ENCODE peak calls at places on chromosomes 13 and 19, in five cellular contexts. D, P, B, U and F are unnamed samples.

GRCh38 chr13:26996965-26997752 is 174.5 kb downstream of the USP12 start:
- DNase-seq in D (no peak), P (no peak), B (no peak), U (no peak), F (no peak)

GRCh38 chr13:53200498-53201453 is 172.2 kb downstream of the OLFM4 start:
- DNase-seq in D (no peak), P (peak), B (peak), U (peak), F (no peak)

GRCh38 chr13:98265669-98266551 is 88.8 kb upstream of the RNF113B start:
- DNase-seq in D (no peak), P (no peak), B (no peak), U (no peak), F (no peak)

GRCh38 chr19:29271911-29272310 is 59.0 kb upstream of the UQCRFS1 start:
- DNase-seq in D (no peak), P (no peak), B (no peak), U (no peak), F (no peak)

GRCh38 chr13:45340422-45341033 is 455 bp downstream of the TPT1 start:
- DNase-seq in D (peak), P (peak), B (peak), U (peak), F (peak)

GRCh38 chr13:31944262-31945160 is 87.1 kb upstream of the FRY start:
- DNase-seq in D (no peak), P (no peak), B (no peak), U (no peak), F (no peak)

GRCh38 chr19:19460761-19461265 is 54.5 kb downstream of the TSSK6 start:
- DNase-seq in D (peak), P (peak), B (peak), U (peak), F (peak)

GRCh38 chr13:77172650-77173049 is 145.7 kb upstream of the FBXL3 start:
- DNase-seq in D (no peak), P (no peak), B (no peak), U (no peak), F (no peak)

GRCh38 chr19:11064831-11065303 is 24.4 kb upstream of the LDLR start:
- DNase-seq in D (no peak), P (peak), B (no peak), U (no peak), F (no peak)

GRCh38 chr13:98487522-98487921 is 89.4 kb downstream of the STK24 start:
- DNase-seq in D (no peak), P (no peak), B (no peak), U (no peak), F (no peak)

GRCh38 chr19:18972851-18973250 is 31.8 kb upstream of the HOMER3 start:
- DNase-seq in D (no peak), P (no peak), B (no peak), U (no peak), F (no peak)

GRCh38 chr19:49614096-49614857 is 23.3 kb downstream of the PRR12 start:
- DNase-seq in D (no peak), P (no peak), B (no peak), U (peak), F (no peak)

GRCh38 chr13:110539894-110540293 is 21.6 kb downstream of the RAB20 start:
- DNase-seq in D (no peak), P (no peak), B (no peak), U (no peak), F (no peak)

GRCh38 chr19:3250675-3251074 is 26.2 kb downstream of the CELF5 start:
- DNase-seq in D (no peak), P (peak), B (peak), U (peak), F (no peak)

GRCh38 chr19:30539315-30539714 is 167.1 kb downstream of the ZNF536 start:
- DNase-seq in D (no peak), P (no peak), B (no peak), U (no peak), F (no peak)

GRCh38 chr19:17847538-17848366 is at the start of gene JAK3:
- DNase-seq in D (peak), P (peak), B (peak), U (peak), F (peak)

GRCh38 chr19:670609-671075 is 5.5 kb upstream of the FSTL3 start:
- DNase-seq in D (no peak), P (peak), B (no peak), U (no peak), F (no peak)

GRCh38 chr13:101331731-101332130 is 84.6 kb downstream of the NALCN start:
- DNase-seq in D (no peak), P (no peak), B (no peak), U (no peak), F (no peak)

GRCh38 chr13:31965361-31966066 is 66.1 kb upstream of the FRY start:
- DNase-seq in D (no peak), P (no peak), B (no peak), U (no peak), F (no peak)

GRCh38 chr19:2474232-2475017 is 1.5 kb upstream of the GADD45B start:
- DNase-seq in D (peak), P (peak), B (peak), U (peak), F (peak)

GRCh38 chr13:49400755-49401659 is 42.9 kb downstream of the CAB39L start:
- DNase-seq in D (no peak), P (no peak), B (no peak), U (no peak), F (no peak)

GRCh38 chr13:40440990-40441820 is 225.2 kb downstream of the FOXO1 start:
- DNase-seq in D (no peak), P (no peak), B (no peak), U (no peak), F (no peak)

GRCh38 chr13:30863796-30864195 is 42.3 kb upstream of the MEDAG start:
- DNase-seq in D (no peak), P (no peak), B (no peak), U (no peak), F (no peak)

GRCh38 chr13:94268661-94269060 is 210.8 kb downstream of the DCT start:
- DNase-seq in D (no peak), P (no peak), B (no peak), U (no peak), F (no peak)

GRCh38 chr19:3114018-3114726 is 20.0 kb downstream of the GNA11 start:
- DNase-seq in D (no peak), P (no peak), B (no peak), U (no peak), F (no peak)

GRCh38 chr13:48542581-48543341 is 9.9 kb upstream of the RCBTB2 start:
- DNase-seq in D (no peak), P (peak), B (peak), U (no peak), F (no peak)

GRCh38 chr19:11737964-11738745 is 591 bp downstream of the ZNF823 start:
- DNase-seq in D (no peak), P (peak), B (peak), U (peak), F (no peak)

GRCh38 chr19:1469936-1470863 is 8.8 kb downstream of the C19orf25 start:
- DNase-seq in D (peak), P (peak), B (peak), U (peak), F (peak)

GRCh38 chr19:39021063-39021462 is 11.3 kb downstream of the FBXO27 start:
- DNase-seq in D (no peak), P (no peak), B (no peak), U (no peak), F (no peak)

GRCh38 chr13:50222569-50223332 is 207.5 kb downstream of the KCNRG start:
- DNase-seq in D (no peak), P (peak), B (no peak), U (no peak), F (no peak)